ENCODE peak calls at places on chromosomes 16 and 17, in ten cellular contexts. One of them, this sample, is unnamed.

GRCh38 chr17:42720996-42721583 is 23.8 kb downstream of the EZH1 start:
- DNase-seq in nucleus accumbens: peak; percentile 19
- DNase-seq in amygdala: no peak
- DNase-seq in lung: no peak
- DNase-seq in fibroblast of the aortic adventitia: peak; percentile 85
- DNase-seq in activated T-helper 1 cell treated with Interleukin-2 at 50 U/mL for 16 hours: no peak
- DNase-seq in A172: peak; percentile 69
- DNase-seq in NCI-H2081: peak; percentile 83
- DNase-seq in CD4-positive, CD25-positive, alpha-beta regulatory T cell: peak; percentile 69
- DNase-seq in ACHN: peak; percentile 79
- DNase-seq in this sample: no peak

GRCh38 chr17:16933317-16934132 is 38.4 kb downstream of the TNFRSF13B start:
- DNase-seq in amygdala: no peak
- DNase-seq in A172: peak; percentile 85
- DNase-seq in nucleus accumbens: no peak
- DNase-seq in CD4-positive, CD25-positive, alpha-beta regulatory T cell: no peak
- DNase-seq in fibroblast of the aortic adventitia: no peak
- DNase-seq in lung: no peak
- DNase-seq in NCI-H2081: no peak
- DNase-seq in ACHN: no peak
- DNase-seq in activated T-helper 1 cell treated with Interleukin-2 at 50 U/mL for 16 hours: no peak
- DNase-seq in this sample: no peak

GRCh38 chr16:25996052-25996451 is 304.3 kb downstream of the HS3ST4 start:
- DNase-seq in activated T-helper 1 cell treated with Interleukin-2 at 50 U/mL for 16 hours: no peak
- DNase-seq in lung: no peak
- DNase-seq in fibroblast of the aortic adventitia: no peak
- DNase-seq in ACHN: no peak
- DNase-seq in amygdala: no peak
- DNase-seq in NCI-H2081: no peak
- DNase-seq in A172: no peak
- DNase-seq in nucleus accumbens: no peak
- DNase-seq in CD4-positive, CD25-positive, alpha-beta regulatory T cell: no peak
- DNase-seq in this sample: no peak

GRCh38 chr17:58156839-58157803 is 8.9 kb downstream of the OR4D1 start:
- DNase-seq in NCI-H2081: peak; percentile 43
- DNase-seq in fibroblast of the aortic adventitia: no peak
- DNase-seq in lung: no peak
- DNase-seq in activated T-helper 1 cell treated with Interleukin-2 at 50 U/mL for 16 hours: peak; percentile 20
- DNase-seq in nucleus accumbens: peak; percentile 3
- DNase-seq in amygdala: no peak
- DNase-seq in CD4-positive, CD25-positive, alpha-beta regulatory T cell: peak; percentile 42
- DNase-seq in A172: no peak
- DNase-seq in ACHN: peak; percentile 10
- DNase-seq in this sample: peak; percentile 2

GRCh38 chr16:71609066-71609465 is 16.9 kb upstream of the MARVELD3 start:
- DNase-seq in nucleus accumbens: no peak
- DNase-seq in ACHN: no peak
- DNase-seq in A172: no peak
- DNase-seq in CD4-positive, CD25-positive, alpha-beta regulatory T cell: no peak
- DNase-seq in fibroblast of the aortic adventitia: no peak
- DNase-seq in NCI-H2081: no peak
- DNase-seq in activated T-helper 1 cell treated with Interleukin-2 at 50 U/mL for 16 hours: no peak
- DNase-seq in amygdala: no peak
- DNase-seq in lung: no peak
- DNase-seq in this sample: no peak

GRCh38 chr17:78925662-78926555 is 722 bp upstream of the TIMP2 start:
- DNase-seq in amygdala: peak; percentile 34
- DNase-seq in NCI-H2081: peak; percentile 14
- DNase-seq in fibroblast of the aortic adventitia: peak; percentile 89
- DNase-seq in CD4-positive, CD25-positive, alpha-beta regulatory T cell: no peak
- DNase-seq in activated T-helper 1 cell treated with Interleukin-2 at 50 U/mL for 16 hours: no peak
- DNase-seq in ACHN: peak; percentile 42
- DNase-seq in A172: peak; percentile 91
- DNase-seq in lung: peak; percentile 73
- DNase-seq in nucleus accumbens: peak; percentile 59
- DNase-seq in this sample: peak; percentile 24

GRCh38 chr17:59804910-59805381 is 87.8 kb downstream of the TUBD1 start:
- DNase-seq in lung: no peak
- DNase-seq in A172: peak; percentile 72
- DNase-seq in CD4-positive, CD25-positive, alpha-beta regulatory T cell: no peak
- DNase-seq in amygdala: no peak
- DNase-seq in activated T-helper 1 cell treated with Interleukin-2 at 50 U/mL for 16 hours: no peak
- DNase-seq in ACHN: peak; percentile 58
- DNase-seq in NCI-H2081: peak; percentile 55
- DNase-seq in fibroblast of the aortic adventitia: peak; percentile 65
- DNase-seq in nucleus accumbens: no peak
- DNase-seq in this sample: no peak

GRCh38 chr16:29315916-29316517 is 90.5 kb downstream of the NPIPB11 start:
- DNase-seq in NCI-H2081: peak; percentile 26
- DNase-seq in CD4-positive, CD25-positive, alpha-beta regulatory T cell: no peak
- DNase-seq in amygdala: no peak
- DNase-seq in nucleus accumbens: no peak
- DNase-seq in ACHN: no peak
- DNase-seq in A172: no peak
- DNase-seq in lung: no peak
- DNase-seq in activated T-helper 1 cell treated with Interleukin-2 at 50 U/mL for 16 hours: no peak
- DNase-seq in fibroblast of the aortic adventitia: no peak
- DNase-seq in this sample: no peak

GRCh38 chr16:70590722-70591438 is 55.5 kb upstream of the IL34 start:
- DNase-seq in CD4-positive, CD25-positive, alpha-beta regulatory T cell: no peak
- DNase-seq in ACHN: no peak
- DNase-seq in NCI-H2081: no peak
- DNase-seq in A172: no peak
- DNase-seq in activated T-helper 1 cell treated with Interleukin-2 at 50 U/mL for 16 hours: no peak
- DNase-seq in nucleus accumbens: no peak
- DNase-seq in amygdala: no peak
- DNase-seq in lung: no peak
- DNase-seq in fibroblast of the aortic adventitia: peak; percentile 57
- DNase-seq in this sample: no peak

GRCh38 chr17:58301504-58302150 is 20.9 kb upstream of the MPO start:
- DNase-seq in activated T-helper 1 cell treated with Interleukin-2 at 50 U/mL for 16 hours: no peak
- DNase-seq in A172: no peak
- DNase-seq in fibroblast of the aortic adventitia: no peak
- DNase-seq in ACHN: no peak
- DNase-seq in lung: peak; percentile 26
- DNase-seq in NCI-H2081: no peak
- DNase-seq in nucleus accumbens: no peak
- DNase-seq in amygdala: no peak
- DNase-seq in CD4-positive, CD25-positive, alpha-beta regulatory T cell: no peak
- DNase-seq in this sample: no peak

GRCh38 chr17:64200080-64201042 is 62.7 kb downstream of the TEX2 start:
- DNase-seq in amygdala: no peak
- DNase-seq in A172: no peak
- DNase-seq in lung: no peak
- DNase-seq in ACHN: no peak
- DNase-seq in fibroblast of the aortic adventitia: peak; percentile 76
- DNase-seq in activated T-helper 1 cell treated with Interleukin-2 at 50 U/mL for 16 hours: no peak
- DNase-seq in CD4-positive, CD25-positive, alpha-beta regulatory T cell: no peak
- DNase-seq in nucleus accumbens: no peak
- DNase-seq in NCI-H2081: peak; percentile 38
- DNase-seq in this sample: no peak

GRCh38 chr16:4006441-4006989 is 109.7 kb downstream of the ADCY9 start:
- DNase-seq in fibroblast of the aortic adventitia: no peak
- DNase-seq in lung: no peak
- DNase-seq in activated T-helper 1 cell treated with Interleukin-2 at 50 U/mL for 16 hours: no peak
- DNase-seq in nucleus accumbens: no peak
- DNase-seq in ACHN: no peak
- DNase-seq in NCI-H2081: no peak
- DNase-seq in CD4-positive, CD25-positive, alpha-beta regulatory T cell: no peak
- DNase-seq in A172: no peak
- DNase-seq in amygdala: no peak
- DNase-seq in this sample: no peak

GRCh38 chr16:48335961-48336360 is 49.3 kb downstream of the SIAH1 start:
- DNase-seq in A172: peak; percentile 6
- DNase-seq in CD4-positive, CD25-positive, alpha-beta regulatory T cell: no peak
- DNase-seq in lung: no peak
- DNase-seq in nucleus accumbens: no peak
- DNase-seq in ACHN: no peak
- DNase-seq in amygdala: no peak
- DNase-seq in activated T-helper 1 cell treated with Interleukin-2 at 50 U/mL for 16 hours: no peak
- DNase-seq in fibroblast of the aortic adventitia: peak; percentile 72
- DNase-seq in NCI-H2081: no peak
- DNase-seq in this sample: no peak

GRCh38 chr17:77555110-77555509 is 403.4 kb upstream of the TNRC6C start:
- DNase-seq in amygdala: no peak
- DNase-seq in activated T-helper 1 cell treated with Interleukin-2 at 50 U/mL for 16 hours: no peak
- DNase-seq in A172: no peak
- DNase-seq in NCI-H2081: peak; percentile 27
- DNase-seq in CD4-positive, CD25-positive, alpha-beta regulatory T cell: no peak
- DNase-seq in lung: no peak
- DNase-seq in ACHN: no peak
- DNase-seq in nucleus accumbens: peak; percentile 29
- DNase-seq in fibroblast of the aortic adventitia: no peak
- DNase-seq in this sample: no peak

GRCh38 chr17:61720016-61720795 is 129.2 kb upstream of the NACA2 start:
- DNase-seq in A172: no peak
- DNase-seq in lung: no peak
- DNase-seq in activated T-helper 1 cell treated with Interleukin-2 at 50 U/mL for 16 hours: no peak
- DNase-seq in ACHN: no peak
- DNase-seq in nucleus accumbens: no peak
- DNase-seq in fibroblast of the aortic adventitia: no peak
- DNase-seq in NCI-H2081: no peak
- DNase-seq in amygdala: no peak
- DNase-seq in CD4-positive, CD25-positive, alpha-beta regulatory T cell: no peak
- DNase-seq in this sample: no peak

GRCh38 chr17:28710948-28711722 is 553 bp downstream of the PROCA1 start:
- DNase-seq in nucleus accumbens: peak; percentile 80
- DNase-seq in ACHN: peak; percentile 90
- DNase-seq in activated T-helper 1 cell treated with Interleukin-2 at 50 U/mL for 16 hours: peak; percentile 82
- DNase-seq in amygdala: peak; percentile 85
- DNase-seq in fibroblast of the aortic adventitia: peak; percentile 76
- DNase-seq in A172: peak; percentile 89
- DNase-seq in lung: peak; percentile 88
- DNase-seq in CD4-positive, CD25-positive, alpha-beta regulatory T cell: peak; percentile 84
- DNase-seq in NCI-H2081: peak; percentile 78
- DNase-seq in this sample: peak; percentile 81

GRCh38 chr16:81646561-81646960 is 132.5 kb upstream of the PLCG2 start:
- DNase-seq in CD4-positive, CD25-positive, alpha-beta regulatory T cell: no peak
- DNase-seq in fibroblast of the aortic adventitia: no peak
- DNase-seq in lung: no peak
- DNase-seq in NCI-H2081: no peak
- DNase-seq in activated T-helper 1 cell treated with Interleukin-2 at 50 U/mL for 16 hours: no peak
- DNase-seq in A172: no peak
- DNase-seq in ACHN: no peak
- DNase-seq in amygdala: no peak
- DNase-seq in nucleus accumbens: no peak
- DNase-seq in this sample: no peak

GRCh38 chr17:40178021-40178601 is 841 bp downstream of the RAPGEFL1 start:
- DNase-seq in NCI-H2081: no peak
- DNase-seq in ACHN: no peak
- DNase-seq in amygdala: no peak
- DNase-seq in A172: no peak
- DNase-seq in lung: no peak
- DNase-seq in CD4-positive, CD25-positive, alpha-beta regulatory T cell: no peak
- DNase-seq in activated T-helper 1 cell treated with Interleukin-2 at 50 U/mL for 16 hours: no peak
- DNase-seq in nucleus accumbens: no peak
- DNase-seq in fibroblast of the aortic adventitia: no peak
- DNase-seq in this sample: no peak

GRCh38 chr16:30031477-30031918 is 427 bp upstream of the TLCD3B start:
- DNase-seq in amygdala: no peak
- DNase-seq in fibroblast of the aortic adventitia: no peak
- DNase-seq in activated T-helper 1 cell treated with Interleukin-2 at 50 U/mL for 16 hours: no peak
- DNase-seq in nucleus accumbens: no peak
- DNase-seq in NCI-H2081: no peak
- DNase-seq in lung: no peak
- DNase-seq in ACHN: no peak
- DNase-seq in A172: no peak
- DNase-seq in CD4-positive, CD25-positive, alpha-beta regulatory T cell: no peak
- DNase-seq in this sample: no peak

GRCh38 chr17:74392848-74393247 is 25.5 kb downstream of the GPR142 start:
- DNase-seq in lung: no peak
- DNase-seq in CD4-positive, CD25-positive, alpha-beta regulatory T cell: no peak
- DNase-seq in fibroblast of the aortic adventitia: no peak
- DNase-seq in NCI-H2081: peak; percentile 19
- DNase-seq in A172: no peak
- DNase-seq in amygdala: no peak
- DNase-seq in ACHN: no peak
- DNase-seq in activated T-helper 1 cell treated with Interleukin-2 at 50 U/mL for 16 hours: no peak
- DNase-seq in nucleus accumbens: no peak
- DNase-seq in this sample: no peak

GRCh38 chr17:15233022-15233805 is 31.9 kb downstream of the PMP22 start:
- DNase-seq in CD4-positive, CD25-positive, alpha-beta regulatory T cell: no peak
- DNase-seq in activated T-helper 1 cell treated with Interleukin-2 at 50 U/mL for 16 hours: no peak
- DNase-seq in lung: no peak
- DNase-seq in A172: peak; percentile 38
- DNase-seq in NCI-H2081: no peak
- DNase-seq in ACHN: peak; percentile 40
- DNase-seq in fibroblast of the aortic adventitia: peak; percentile 50
- DNase-seq in nucleus accumbens: no peak
- DNase-seq in amygdala: no peak
- DNase-seq in this sample: no peak

GRCh38 chr16:3158498-3159314 is 23.9 kb downstream of the ZNF213 start:
- DNase-seq in amygdala: no peak
- DNase-seq in CD4-positive, CD25-positive, alpha-beta regulatory T cell: peak; percentile 89
- DNase-seq in A172: peak; percentile 90
- DNase-seq in activated T-helper 1 cell treated with Interleukin-2 at 50 U/mL for 16 hours: peak; percentile 91
- DNase-seq in NCI-H2081: peak; percentile 65
- DNase-seq in lung: peak; percentile 91
- DNase-seq in ACHN: peak; percentile 94
- DNase-seq in nucleus accumbens: peak; percentile 34
- DNase-seq in fibroblast of the aortic adventitia: peak; percentile 79
- DNase-seq in this sample: no peak

GRCh38 chr16:87541004-87541881 is 48.4 kb upstream of the ZCCHC14 start:
- DNase-seq in amygdala: no peak
- DNase-seq in CD4-positive, CD25-positive, alpha-beta regulatory T cell: no peak
- DNase-seq in fibroblast of the aortic adventitia: peak; percentile 61
- DNase-seq in NCI-H2081: no peak
- DNase-seq in lung: no peak
- DNase-seq in ACHN: no peak
- DNase-seq in activated T-helper 1 cell treated with Interleukin-2 at 50 U/mL for 16 hours: no peak
- DNase-seq in nucleus accumbens: peak; percentile 44
- DNase-seq in A172: no peak
- DNase-seq in this sample: peak; percentile 55